ENCODE peak calls at places on chromosomes 3 and 15, in four cellular contexts. One of them, this sample, is unnamed.
A peak's percentile ranks its signal among the peaks of the same experiment; 100 is the strongest.

GRCh38 chr15:35547775-35548364 is 1.9 kb upstream of the DPH6 start:
- DNase-seq in HepG2: no peak
- DNase-seq in K562: no peak
- DNase-seq in HCT116: no peak
- DNase-seq in this sample: no peak

GRCh38 chr15:33341943-33342342 is 31.2 kb downstream of the RYR3 start:
- DNase-seq in HepG2: no peak
- DNase-seq in K562: no peak
- DNase-seq in HCT116: no peak
- DNase-seq in this sample: no peak

GRCh38 chr3:28326458-28326926 is 22.0 kb upstream of the ZCWPW2 start:
- DNase-seq in HepG2: no peak
- DNase-seq in K562: no peak
- DNase-seq in HCT116: no peak
- DNase-seq in this sample: no peak

GRCh38 chr15:57914350-57915055 is 151.0 kb downstream of the ALDH1A2 start:
- DNase-seq in HepG2: no peak
- DNase-seq in K562: no peak
- DNase-seq in HCT116: no peak
- DNase-seq in this sample: no peak

GRCh38 chr3:45092132-45093031 is 53.8 kb downstream of the CDCP1 start:
- DNase-seq in HepG2: no peak
- DNase-seq in K562: peak; percentile 61
- DNase-seq in HCT116: peak; percentile 52
- DNase-seq in this sample: no peak

GRCh38 chr15:58758141-58758540 is 8.6 kb upstream of the ADAM10 start:
- DNase-seq in HepG2: no peak
- DNase-seq in K562: no peak
- DNase-seq in HCT116: no peak
- DNase-seq in this sample: no peak

GRCh38 chr15:35725353-35725752 is 179.4 kb upstream of the DPH6 start:
- DNase-seq in HepG2: no peak
- DNase-seq in K562: no peak
- DNase-seq in HCT116: no peak
- DNase-seq in this sample: no peak

GRCh38 chr15:101452572-101452971 is 36.9 kb downstream of the PCSK6 start:
- DNase-seq in HepG2: peak; percentile 38
- DNase-seq in K562: no peak
- DNase-seq in HCT116: no peak
- DNase-seq in this sample: no peak

GRCh38 chr15:67127925-67128324 is 62.5 kb downstream of the SMAD3 start:
- DNase-seq in HepG2: no peak
- DNase-seq in K562: no peak
- DNase-seq in HCT116: peak; percentile 76
- DNase-seq in this sample: peak; percentile 95

GRCh38 chr3:45972534-45973402 is 22.9 kb downstream of the FYCO1 start:
- DNase-seq in HepG2: no peak
- DNase-seq in K562: no peak
- DNase-seq in HCT116: no peak
- DNase-seq in this sample: no peak

GRCh38 chr15:76972420-76973361 is 22.2 kb upstream of the PSTPIP1 start:
- DNase-seq in HepG2: no peak
- DNase-seq in K562: no peak
- DNase-seq in HCT116: no peak
- DNase-seq in this sample: no peak

GRCh38 chr15:82081904-82082810 is 36.3 kb upstream of the MEX3B start:
- DNase-seq in HepG2: no peak
- DNase-seq in K562: peak; percentile 23
- DNase-seq in HCT116: no peak
- DNase-seq in this sample: no peak

GRCh38 chr3:69354948-69355347 is 30.9 kb downstream of the FRMD4B start:
- DNase-seq in HepG2: no peak
- DNase-seq in K562: no peak
- DNase-seq in HCT116: no peak
- DNase-seq in this sample: no peak

GRCh38 chr3:66036586-66037061 is 2.1 kb downstream of the MAGI1 start:
- DNase-seq in HepG2: no peak
- DNase-seq in K562: no peak
- DNase-seq in HCT116: no peak
- DNase-seq in this sample: no peak

GRCh38 chr15:57570994-57571393 is 20.7 kb upstream of the MYZAP start:
- DNase-seq in HepG2: peak; percentile 16
- DNase-seq in K562: no peak
- DNase-seq in HCT116: peak; percentile 51
- DNase-seq in this sample: no peak

GRCh38 chr15:73927003-73927475 is 777 bp downstream of the LOXL1 start:
- DNase-seq in HepG2: no peak
- DNase-seq in K562: peak; percentile 23
- DNase-seq in HCT116: peak; percentile 6
- DNase-seq in this sample: no peak

GRCh38 chr15:73329501-73330200 is 39.1 kb downstream of the HCN4 start:
- DNase-seq in HepG2: no peak
- DNase-seq in K562: no peak
- DNase-seq in HCT116: no peak
- DNase-seq in this sample: no peak

GRCh38 chr3:153291052-153291689 is 129.1 kb downstream of the RAP2B start:
- DNase-seq in HepG2: peak; percentile 12
- DNase-seq in K562: peak; percentile 17
- DNase-seq in HCT116: peak; percentile 44
- DNase-seq in this sample: no peak

GRCh38 chr3:35523838-35524237 is 115.5 kb upstream of the ARPP21 start:
- DNase-seq in HepG2: no peak
- DNase-seq in K562: no peak
- DNase-seq in HCT116: no peak
- DNase-seq in this sample: no peak

GRCh38 chr3:187261541-187261969 is 30.0 kb downstream of the MASP1 start:
- DNase-seq in HepG2: no peak
- DNase-seq in K562: no peak
- DNase-seq in HCT116: no peak
- DNase-seq in this sample: no peak

GRCh38 chr15:60047701-60048100 is 43.6 kb downstream of the FOXB1 start:
- DNase-seq in HepG2: no peak
- DNase-seq in K562: no peak
- DNase-seq in HCT116: no peak
- DNase-seq in this sample: no peak

GRCh38 chr15:60049948-60050347 is 45.8 kb downstream of the FOXB1 start:
- DNase-seq in HepG2: no peak
- DNase-seq in K562: no peak
- DNase-seq in HCT116: no peak
- DNase-seq in this sample: no peak

GRCh38 chr15:60043744-60044435 is 39.8 kb downstream of the FOXB1 start:
- DNase-seq in HepG2: no peak
- DNase-seq in K562: no peak
- DNase-seq in HCT116: no peak
- DNase-seq in this sample: no peak

DNA sequence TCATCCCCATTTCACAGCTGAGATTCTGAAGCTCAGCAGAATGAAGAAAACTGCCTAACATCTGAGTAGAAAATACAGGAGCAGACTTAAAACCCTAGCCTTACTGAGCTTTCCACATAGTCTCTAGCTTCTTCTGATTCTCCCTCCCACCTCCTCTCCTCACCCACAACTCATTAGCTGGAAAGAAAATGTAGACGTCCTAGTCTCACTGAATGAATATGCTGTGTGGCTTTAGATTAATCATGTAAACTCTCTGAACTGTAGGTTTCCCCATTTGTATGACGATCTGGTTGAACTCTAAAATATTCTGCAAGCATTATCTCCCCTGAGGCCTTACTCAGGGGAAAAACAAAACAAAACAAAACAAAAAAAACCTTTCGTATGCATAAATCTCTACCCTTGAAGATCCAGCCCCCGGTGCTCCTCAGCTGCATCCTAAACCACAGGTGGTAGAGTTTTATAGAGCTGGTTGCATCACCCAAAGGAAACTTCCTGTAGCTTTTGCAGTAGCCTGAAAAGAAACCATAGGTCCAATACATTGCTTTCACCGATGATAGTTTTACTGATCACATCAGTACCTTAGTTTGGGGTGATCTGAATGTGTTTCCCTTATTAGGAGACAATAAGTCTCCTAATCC is 40.6 kb downstream of the FOXB1 start:
- DNase-seq in HepG2: no peak
- DNase-seq in K562: no peak
- DNase-seq in HCT116: no peak
- DNase-seq in this sample: no peak
- TF ChIP-seq TCF7L2 in HepG2: no peak
- TF ChIP-seq TCF7L2 in K562: no peak
- TF ChIP-seq TCF7L2 in HCT116: no peak
- TF ChIP-seq TCF7L2 in this sample: no peak

DNA sequence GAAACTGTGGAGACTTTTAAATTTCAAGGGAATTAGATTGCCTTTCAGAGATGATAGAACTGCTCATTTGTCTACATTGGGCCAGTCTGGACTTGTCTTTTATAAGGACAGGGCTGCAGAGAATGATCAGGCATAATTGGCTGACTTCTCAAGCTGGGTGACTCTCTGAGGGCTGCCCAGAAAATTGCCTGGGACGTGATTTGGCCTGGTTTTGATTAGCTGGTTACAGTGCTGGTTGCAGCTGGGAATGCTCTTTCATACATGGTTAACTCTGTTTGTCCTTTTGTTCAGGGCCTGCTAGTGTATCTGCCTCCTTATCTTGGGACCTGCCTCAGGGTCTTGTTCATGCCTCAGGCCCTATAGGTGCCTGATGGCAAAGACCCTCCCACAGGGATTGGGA is 245.6 kb downstream of the CLSTN2 start:
- DNase-seq in HepG2: no peak
- DNase-seq in K562: no peak
- DNase-seq in HCT116: no peak
- DNase-seq in this sample: no peak
- TF ChIP-seq TCF7L2 in HepG2: no peak
- TF ChIP-seq TCF7L2 in K562: no peak
- TF ChIP-seq TCF7L2 in HCT116: no peak
- TF ChIP-seq TCF7L2 in this sample: no peak

GRCh38 chr3:15052335-15053242 is 12.5 kb downstream of the MRPS25 start:
- DNase-seq in HepG2: no peak
- DNase-seq in K562: peak; percentile 90
- DNase-seq in HCT116: no peak
- DNase-seq in this sample: no peak

GRCh38 chr3:15053541-15053940 is 11.6 kb downstream of the MRPS25 start:
- DNase-seq in HepG2: no peak
- DNase-seq in K562: no peak
- DNase-seq in HCT116: no peak
- DNase-seq in this sample: no peak

GRCh38 chr3:15049584-15049983 is 15.5 kb downstream of the MRPS25 start:
- DNase-seq in HepG2: no peak
- DNase-seq in K562: no peak
- DNase-seq in HCT116: no peak
- DNase-seq in this sample: no peak

GRCh38 chr3:15050405-15051092 is 14.6 kb downstream of the MRPS25 start:
- DNase-seq in HepG2: no peak
- DNase-seq in K562: no peak
- DNase-seq in HCT116: no peak
- DNase-seq in this sample: no peak

DNA sequence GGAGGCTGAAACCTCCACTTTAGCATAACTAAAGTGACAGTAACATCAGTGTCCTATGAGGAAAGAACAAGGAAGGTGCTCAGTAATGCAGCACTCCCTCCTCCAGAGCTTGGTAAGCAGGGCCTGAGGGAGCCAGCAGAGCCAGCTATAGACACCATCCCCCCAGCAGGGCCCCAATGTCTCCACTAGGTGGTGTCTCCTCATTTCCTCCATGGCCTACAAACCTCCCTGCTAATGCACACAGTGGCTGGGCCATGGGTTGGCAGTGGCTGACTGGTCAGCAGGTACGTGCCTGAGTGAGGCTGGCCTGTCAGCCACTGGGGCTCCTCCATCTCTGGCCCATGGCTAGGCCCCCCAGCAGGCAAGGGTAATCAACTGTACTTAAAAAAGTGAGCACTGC is 13.6 kb downstream of the MRPS25 start:
- DNase-seq in HepG2: peak; percentile 62
- DNase-seq in K562: peak; percentile 72
- DNase-seq in HCT116: peak; percentile 32
- DNase-seq in this sample: peak; percentile 33
- TF ChIP-seq TCF7L2 in HepG2: no peak
- TF ChIP-seq TCF7L2 in K562: no peak
- TF ChIP-seq TCF7L2 in HCT116: no peak
- TF ChIP-seq TCF7L2 in this sample: no peak

GRCh38 chr3:124246949-124247348 is 255.0 kb upstream of the ROPN1 start:
- DNase-seq in HepG2: peak; percentile 43
- DNase-seq in K562: peak; percentile 13
- DNase-seq in HCT116: peak; percentile 12
- DNase-seq in this sample: peak; percentile 12
- TF ChIP-seq TCF7L2 in HepG2: no peak
- TF ChIP-seq TCF7L2 in K562: no peak
- TF ChIP-seq TCF7L2 in HCT116: no peak
- TF ChIP-seq TCF7L2 in this sample: no peak

DNA sequence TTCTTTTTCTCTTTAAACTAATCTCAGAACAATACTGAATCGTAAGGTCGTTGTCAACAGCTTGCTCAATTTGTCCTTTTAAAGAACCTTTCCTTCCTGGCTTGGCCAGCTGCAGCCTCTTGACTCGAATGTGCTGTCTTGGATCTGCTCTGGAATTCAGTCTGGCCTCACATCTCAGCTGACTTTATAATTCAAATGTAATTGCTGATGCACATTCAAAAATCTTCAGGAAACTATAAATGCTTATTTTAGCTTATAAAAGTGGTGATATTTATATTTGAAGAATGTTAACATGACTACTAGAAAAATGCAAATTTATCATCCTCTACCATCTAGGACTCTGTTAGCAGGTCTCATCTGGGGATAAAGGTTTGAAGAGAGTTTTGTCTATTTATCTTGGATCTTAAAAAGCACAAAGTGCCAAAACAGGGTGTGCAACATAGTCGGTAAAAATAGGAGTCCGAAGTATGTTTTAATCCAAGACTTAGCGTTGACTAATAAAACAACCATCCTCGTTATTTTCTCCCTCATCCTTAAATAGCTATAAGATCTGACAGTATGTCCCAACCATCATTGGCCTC is 1035.2 kb downstream of the MCTP2 start:
- DNase-seq in HepG2: no peak
- DNase-seq in K562: no peak
- DNase-seq in HCT116: no peak
- DNase-seq in this sample: no peak
- TF ChIP-seq TCF7L2 in HepG2: no peak
- TF ChIP-seq TCF7L2 in K562: no peak
- TF ChIP-seq TCF7L2 in HCT116: no peak
- TF ChIP-seq TCF7L2 in this sample: no peak

DNA sequence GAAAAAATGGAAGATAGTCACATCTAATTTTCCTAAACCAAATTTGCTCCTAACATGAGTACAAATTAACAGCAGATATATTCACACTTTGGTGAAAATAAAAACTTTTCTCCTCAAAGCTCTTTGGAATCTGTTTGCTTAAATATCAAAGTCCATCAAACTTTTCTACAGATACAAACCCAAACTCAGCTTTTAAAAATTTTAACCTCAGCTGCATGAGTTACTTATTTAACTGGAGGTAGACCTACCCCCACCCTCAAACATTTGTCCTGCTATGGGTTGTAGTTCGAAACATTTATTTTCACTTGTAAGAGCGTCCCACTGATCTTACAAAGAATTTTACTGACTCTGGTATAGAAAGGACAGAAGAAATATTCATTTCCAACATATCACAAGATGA is 8.9 kb upstream of the XYLB start:
- DNase-seq in HepG2: no peak
- DNase-seq in K562: no peak
- DNase-seq in HCT116: no peak
- DNase-seq in this sample: no peak
- TF ChIP-seq TCF7L2 in HepG2: no peak
- TF ChIP-seq TCF7L2 in K562: no peak
- TF ChIP-seq TCF7L2 in HCT116: no peak
- TF ChIP-seq TCF7L2 in this sample: no peak